ENCODE peak calls at places on chromosomes 5 and 9, in five cellular contexts. D is A549, C is GM12892, O is GM12891, Z is lower leg skin. Y is an unnamed sample.

GRCh38 chr5:14261856-14262611 is 118.9 kb downstream of the TRIO start:
- DNase-seq in C (no peak), D (no peak), O (no peak), Z (no peak), Y (no peak)

GRCh38 chr9:116190997-116191396 is 37.4 kb downstream of the PAPPA start:
- DNase-seq in O (no peak), C (no peak), Z (no peak), D (no peak), Y (no peak)

GRCh38 chr5:73459366-73459765 is 10.8 kb upstream of the FOXD1 start:
- DNase-seq in Z (no peak), O (no peak), C (no peak), D (no peak), Y (no peak)

GRCh38 chr5:129899454-129899853 is 4.8 kb upstream of the CHSY3 start:
- DNase-seq in D (peak; percentile 19), C (no peak), O (no peak), Z (no peak), Y (no peak)

GRCh38 chr9:8855046-8855445 is 1055.5 kb upstream of the DMAC1 start:
- DNase-seq in Z (no peak), C (no peak), O (no peak), D (peak; percentile 17), Y (no peak)

GRCh38 chr5:5288236-5288635 is 134.2 kb upstream of the ICE1 start:
- DNase-seq in O (no peak), C (no peak), Z (no peak), D (peak; percentile 44), Y (no peak)

GRCh38 chr9:131758972-131759647 is 19.2 kb upstream of the RAPGEF1 start:
- DNase-seq in D (no peak), Z (no peak), O (no peak), C (no peak), Y (no peak)

GRCh38 chr5:154793599-154794524 is 38.7 kb downstream of the LARP1 start:
- DNase-seq in Z (no peak), D (no peak), C (no peak), O (no peak), Y (no peak)

GRCh38 chr5:36239370-36240293 is 2.1 kb downstream of the NADK2 start:
- DNase-seq in C (no peak), O (no peak), Z (no peak), D (no peak), Y (no peak)

GRCh38 chr9:88766778-88767503 is 224.3 kb upstream of the S1PR3 start:
- DNase-seq in C (no peak), D (peak; percentile 38), O (no peak), Z (no peak), Y (no peak)

GRCh38 chr9:77588319-77588937 is 59.7 kb downstream of the GNA14 start:
- DNase-seq in O (no peak), Z (no peak), C (no peak), D (peak; percentile 53), Y (no peak)

GRCh38 chr5:34686762-34687268 is 30.7 kb downstream of the RAI14 start:
- DNase-seq in C (no peak), O (no peak), Z (peak; percentile 64), D (peak; percentile 99), Y (peak; percentile 77)

GRCh38 chr9:23464275-23464674 is 361.8 kb downstream of the ELAVL2 start:
- DNase-seq in C (no peak), D (no peak), O (no peak), Z (no peak), Y (no peak)

GRCh38 chr5:147407094-147407681 is 102.7 kb downstream of the DPYSL3 start:
- DNase-seq in O (no peak), D (no peak), C (no peak), Z (no peak), Y (no peak)

GRCh38 chr5:153883829-153884228 is 154.9 kb downstream of the FAM114A2 start:
- DNase-seq in D (no peak), O (no peak), C (no peak), Z (no peak), Y (no peak)

GRCh38 chr5:120055858-120056257 is 408.2 kb upstream of the PRR16 start:
- DNase-seq in Z (no peak), C (no peak), D (peak; percentile 17), O (no peak), Y (no peak)

GRCh38 chr5:147303251-147303650 is 68.4 kb downstream of the STK32A start:
- DNase-seq in C (no peak), O (no peak), D (peak; percentile 21), Z (no peak), Y (no peak)

GRCh38 chr5:117872798-117873368 is 1115.5 kb downstream of the DTWD2 start:
- DNase-seq in Z (no peak), O (no peak), C (no peak), D (no peak), Y (no peak)

GRCh38 chr5:68232272-68232671 is 16.7 kb downstream of the PIK3R1 start:
- DNase-seq in Z (no peak), C (no peak), D (no peak), O (no peak), Y (no peak)

GRCh38 chr5:39759696-39760095 is 334.9 kb upstream of the DAB2 start:
- DNase-seq in O (no peak), D (no peak), Z (no peak), C (no peak), Y (no peak)

GRCh38 chr5:119355636-119356383 is at the start of gene TNFAIP8:
- DNase-seq in D (no peak), Z (peak; percentile 51), O (no peak), C (peak; percentile 47), Y (peak; percentile 78)

GRCh38 chr9:113350937-113351336 is 1.6 kb downstream of the BSPRY start:
- DNase-seq in C (no peak), Z (no peak), O (no peak), D (no peak), Y (no peak)

GRCh38 chr9:137380606-137381005 is 42.4 kb downstream of the EXD3 start:
- DNase-seq in Z (no peak), D (no peak), C (no peak), O (no peak), Y (no peak)

GRCh38 chr9:26308328-26308727 is 584.3 kb downstream of the CAAP1 start:
- DNase-seq in D (no peak), C (no peak), O (no peak), Z (no peak), Y (no peak)

GRCh38 chr5:179223528-179223927 is 121.7 kb downstream of the ADAMTS2 start:
- DNase-seq in D (no peak), C (no peak), O (no peak), Z (no peak), Y (no peak)

GRCh38 chr9:136385015-136385414 is 11.5 kb upstream of the CARD9 start:
- DNase-seq in Z (no peak), O (no peak), D (no peak), C (no peak), Y (no peak)

GRCh38 chr5:81537905-81538535 is 144.1 kb upstream of the ACOT12 start:
- DNase-seq in D (no peak), C (no peak), O (no peak), Z (no peak), Y (no peak)

GRCh38 chr9:127175764-127176163 is 53.3 kb upstream of the ANGPTL2 start:
- DNase-seq in C (no peak), D (no peak), Z (no peak), O (no peak), Y (peak; percentile 12)

GRCh38 chr9:23606107-23606506 is 219.9 kb downstream of the ELAVL2 start:
- DNase-seq in D (no peak), Z (no peak), C (no peak), O (no peak), Y (no peak)

GRCh38 chr5:1737790-1738405 is 61.7 kb downstream of the MRPL36 start:
- DNase-seq in D (peak; percentile 16), C (no peak), Z (peak; percentile 11), O (peak; percentile 59), Y (no peak)

GRCh38 chr5:141521244-141521781 is 32.4 kb downstream of the PCDHGC5 start:
- DNase-seq in D (peak; percentile 75), Z (peak; percentile 78), C (no peak), O (no peak), Y (no peak)

GRCh38 chr5:116574682-116575634 is at the start of gene SEMA6A:
- DNase-seq in D (peak; percentile 82), O (peak; percentile 76), Z (peak; percentile 85), C (peak; percentile 71), Y (peak; percentile 89)
- TF ChIP-seq POLR2A in D (no peak), O (no peak), Z (no peak), C (peak; percentile 68), Y (peak; percentile 62)

DNA sequence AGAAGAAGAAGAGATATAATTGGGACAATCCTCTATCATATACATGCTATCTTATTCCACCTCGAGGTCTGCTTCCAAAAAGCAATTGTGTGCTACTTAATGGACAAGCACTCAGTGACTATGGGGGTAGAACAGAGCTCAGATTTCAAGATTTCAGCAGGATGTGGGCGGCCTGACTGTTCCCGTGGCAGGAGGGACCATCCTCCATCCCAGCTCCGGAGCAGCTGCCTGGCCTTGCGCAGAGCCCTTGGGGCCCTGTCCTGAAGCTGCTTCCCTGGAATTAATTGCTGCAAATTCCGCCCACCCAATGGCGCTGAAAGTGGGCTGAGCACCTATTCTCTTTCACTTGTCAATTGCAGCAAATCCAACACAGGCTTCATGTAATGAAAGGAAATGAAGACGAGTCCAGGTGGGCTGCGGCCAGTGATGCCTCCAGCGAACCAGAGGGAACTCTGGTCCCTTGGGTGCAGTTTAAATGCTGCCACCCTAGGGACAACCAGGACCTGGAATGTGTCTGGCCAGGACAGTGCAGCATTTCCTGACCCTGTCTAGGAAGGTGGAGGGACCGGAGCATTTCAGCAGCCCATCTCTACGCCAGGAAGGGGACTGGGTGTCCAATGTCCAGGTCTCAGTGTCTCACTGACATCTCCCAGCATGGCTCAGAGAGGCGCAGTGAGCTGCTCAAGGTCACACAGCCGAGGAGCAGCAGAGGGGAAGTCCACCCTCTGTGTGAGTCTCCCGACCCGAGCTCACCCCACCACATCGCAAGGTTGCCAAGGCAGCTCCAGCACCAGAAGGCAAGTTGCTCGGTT is 50.5 kb upstream of the FCN1 start:
- DNase-seq in Z (no peak), C (no peak), D (no peak), O (no peak), Y (peak; percentile 36)
- TF ChIP-seq POLR2A in Z (no peak), C (no peak), D (no peak), O (no peak), Y (no peak)

GRCh38 chr5:91280062-91280941 is 102.8 kb downstream of the ARRDC3 start:
- DNase-seq in D (peak; percentile 97), O (peak; percentile 69), Z (peak; percentile 90), C (peak; percentile 73), Y (peak; percentile 96)
- TF ChIP-seq POLR2A in D (peak; percentile 37), O (peak; percentile 58), Z (no peak), C (peak; percentile 73), Y (peak; percentile 83)

DNA sequence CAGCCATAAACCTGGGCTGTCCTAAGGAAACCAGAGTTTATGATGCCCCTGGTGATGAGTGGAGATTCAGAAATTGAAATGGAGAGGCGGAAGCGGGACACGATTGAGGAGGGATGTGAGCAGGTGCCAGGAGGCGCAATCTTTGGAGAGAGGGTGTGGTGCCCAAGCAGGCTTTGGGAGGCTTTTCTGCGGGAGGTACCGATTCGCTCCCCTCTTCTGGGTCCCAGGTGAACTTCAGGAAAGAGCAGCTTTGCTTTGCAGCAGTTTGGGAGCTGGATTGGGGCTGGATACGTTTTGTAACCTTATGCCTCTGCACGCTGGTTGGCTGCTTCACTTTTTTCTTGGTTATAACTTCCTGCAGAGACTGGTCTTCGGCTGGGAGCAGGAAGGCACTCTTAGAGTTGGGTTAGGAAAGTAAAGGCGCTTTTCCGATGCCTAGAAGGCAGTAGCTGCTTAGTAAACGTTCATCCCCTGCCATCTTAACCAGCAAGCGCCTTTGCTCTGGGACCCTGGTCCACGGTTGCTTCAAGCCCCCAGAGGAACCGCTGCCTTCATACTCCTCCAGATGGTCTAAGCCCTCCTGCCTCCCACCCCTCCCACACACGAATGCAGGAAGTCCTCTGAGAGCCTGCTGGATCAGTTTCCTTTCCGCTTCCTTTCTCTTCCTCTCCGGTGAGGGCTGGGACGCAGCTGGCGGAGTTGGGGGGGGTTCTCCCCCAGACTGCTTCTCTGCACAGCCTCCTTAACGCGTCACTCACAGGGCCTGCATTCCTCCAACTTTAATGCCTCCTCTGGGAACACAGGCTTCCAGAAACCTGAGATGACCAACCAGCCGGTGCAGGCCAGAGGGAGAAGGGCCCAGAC is 15.2 kb upstream of the NEK6 start:
- DNase-seq in Z (no peak), D (no peak), O (no peak), C (no peak), Y (no peak)
- TF ChIP-seq POLR2A in Z (no peak), D (no peak), O (no peak), C (no peak), Y (no peak)